ENCODE peak calls at places on chromosomes 2 and 18, in ten cellular contexts. One of them, this sample, is unnamed.

GRCh38 chr18:74281011-74281638 is 10.6 kb downstream of the CYB5A start:
- DNase-seq in activated gamma-delta T cell treated with anti-CD3 and anti-CD28 coated beads, Interleukin-2, amount 50 U/mL, for 16 hours: no peak
- DNase-seq in lower lobe of right lung: no peak
- DNase-seq in SK-N-DZ: no peak
- DNase-seq in activated naive CD4-positive, alpha-beta T cell: no peak
- DNase-seq in NCI-H146: peak; percentile 91
- DNase-seq in NCI-H774: no peak
- DNase-seq in RPMI8226: no peak
- DNase-seq in substantia nigra: no peak
- DNase-seq in stimulated activated CD8-positive, alpha-beta memory T cell treated with anti-CD3 and anti-CD28 coated beads, Interleukin-7, amount 100 ng/mL, for 1 hour: no peak
- DNase-seq in this sample: no peak

GRCh38 chr2:186575302-186575701 is 14.6 kb upstream of the ITGAV start:
- DNase-seq in activated gamma-delta T cell treated with anti-CD3 and anti-CD28 coated beads, Interleukin-2, amount 50 U/mL, for 16 hours: no peak
- DNase-seq in lower lobe of right lung: no peak
- DNase-seq in NCI-H146: no peak
- DNase-seq in RPMI8226: peak; percentile 83
- DNase-seq in substantia nigra: no peak
- DNase-seq in stimulated activated CD8-positive, alpha-beta memory T cell treated with anti-CD3 and anti-CD28 coated beads, Interleukin-7, amount 100 ng/mL, for 1 hour: no peak
- DNase-seq in activated naive CD4-positive, alpha-beta T cell: no peak
- DNase-seq in NCI-H774: no peak
- DNase-seq in SK-N-DZ: peak; percentile 62
- DNase-seq in this sample: no peak

GRCh38 chr2:161355985-161356384 is 47.8 kb downstream of the PSMD14 start:
- DNase-seq in RPMI8226: no peak
- DNase-seq in activated gamma-delta T cell treated with anti-CD3 and anti-CD28 coated beads, Interleukin-2, amount 50 U/mL, for 16 hours: no peak
- DNase-seq in substantia nigra: no peak
- DNase-seq in lower lobe of right lung: no peak
- DNase-seq in NCI-H774: no peak
- DNase-seq in stimulated activated CD8-positive, alpha-beta memory T cell treated with anti-CD3 and anti-CD28 coated beads, Interleukin-7, amount 100 ng/mL, for 1 hour: no peak
- DNase-seq in activated naive CD4-positive, alpha-beta T cell: no peak
- DNase-seq in SK-N-DZ: no peak
- DNase-seq in NCI-H146: no peak
- DNase-seq in this sample: no peak

GRCh38 chr2:77228379-77228778 is 293.8 kb downstream of the LRRTM4 start:
- DNase-seq in substantia nigra: no peak
- DNase-seq in activated gamma-delta T cell treated with anti-CD3 and anti-CD28 coated beads, Interleukin-2, amount 50 U/mL, for 16 hours: no peak
- DNase-seq in NCI-H774: no peak
- DNase-seq in stimulated activated CD8-positive, alpha-beta memory T cell treated with anti-CD3 and anti-CD28 coated beads, Interleukin-7, amount 100 ng/mL, for 1 hour: no peak
- DNase-seq in SK-N-DZ: peak; percentile 17
- DNase-seq in NCI-H146: no peak
- DNase-seq in RPMI8226: no peak
- DNase-seq in lower lobe of right lung: no peak
- DNase-seq in activated naive CD4-positive, alpha-beta T cell: no peak
- DNase-seq in this sample: no peak

GRCh38 chr2:26462511-26463251 is 15.2 kb downstream of the OTOF start:
- DNase-seq in SK-N-DZ: peak; percentile 18
- DNase-seq in RPMI8226: peak; percentile 30
- DNase-seq in activated naive CD4-positive, alpha-beta T cell: no peak
- DNase-seq in stimulated activated CD8-positive, alpha-beta memory T cell treated with anti-CD3 and anti-CD28 coated beads, Interleukin-7, amount 100 ng/mL, for 1 hour: no peak
- DNase-seq in substantia nigra: no peak
- DNase-seq in NCI-H146: peak; percentile 29
- DNase-seq in activated gamma-delta T cell treated with anti-CD3 and anti-CD28 coated beads, Interleukin-2, amount 50 U/mL, for 16 hours: no peak
- DNase-seq in NCI-H774: peak; percentile 39
- DNase-seq in lower lobe of right lung: peak; percentile 44
- DNase-seq in this sample: no peak

GRCh38 chr2:134170269-134170668 is 83.6 kb upstream of the MGAT5 start:
- DNase-seq in RPMI8226: no peak
- DNase-seq in activated naive CD4-positive, alpha-beta T cell: no peak
- DNase-seq in NCI-H774: no peak
- DNase-seq in substantia nigra: no peak
- DNase-seq in SK-N-DZ: no peak
- DNase-seq in activated gamma-delta T cell treated with anti-CD3 and anti-CD28 coated beads, Interleukin-2, amount 50 U/mL, for 16 hours: no peak
- DNase-seq in NCI-H146: no peak
- DNase-seq in stimulated activated CD8-positive, alpha-beta memory T cell treated with anti-CD3 and anti-CD28 coated beads, Interleukin-7, amount 100 ng/mL, for 1 hour: no peak
- DNase-seq in lower lobe of right lung: no peak
- DNase-seq in this sample: no peak

GRCh38 chr2:143284087-143284675 is 155.0 kb downstream of the ARHGAP15 start:
- DNase-seq in stimulated activated CD8-positive, alpha-beta memory T cell treated with anti-CD3 and anti-CD28 coated beads, Interleukin-7, amount 100 ng/mL, for 1 hour: no peak
- DNase-seq in lower lobe of right lung: no peak
- DNase-seq in activated naive CD4-positive, alpha-beta T cell: no peak
- DNase-seq in RPMI8226: peak; percentile 57
- DNase-seq in NCI-H146: peak; percentile 2
- DNase-seq in substantia nigra: no peak
- DNase-seq in NCI-H774: no peak
- DNase-seq in SK-N-DZ: peak; percentile 28
- DNase-seq in activated gamma-delta T cell treated with anti-CD3 and anti-CD28 coated beads, Interleukin-2, amount 50 U/mL, for 16 hours: no peak
- DNase-seq in this sample: peak; percentile 70

GRCh38 chr2:69668598-69668997 is 25.1 kb upstream of the AAK1 start:
- DNase-seq in substantia nigra: no peak
- DNase-seq in SK-N-DZ: no peak
- DNase-seq in activated naive CD4-positive, alpha-beta T cell: no peak
- DNase-seq in activated gamma-delta T cell treated with anti-CD3 and anti-CD28 coated beads, Interleukin-2, amount 50 U/mL, for 16 hours: no peak
- DNase-seq in stimulated activated CD8-positive, alpha-beta memory T cell treated with anti-CD3 and anti-CD28 coated beads, Interleukin-7, amount 100 ng/mL, for 1 hour: no peak
- DNase-seq in RPMI8226: no peak
- DNase-seq in lower lobe of right lung: no peak
- DNase-seq in NCI-H146: no peak
- DNase-seq in NCI-H774: no peak
- DNase-seq in this sample: no peak

GRCh38 chr2:220499281-220499680 is 871.9 kb downstream of the SLC4A3 start:
- DNase-seq in NCI-H774: no peak
- DNase-seq in substantia nigra: no peak
- DNase-seq in activated gamma-delta T cell treated with anti-CD3 and anti-CD28 coated beads, Interleukin-2, amount 50 U/mL, for 16 hours: no peak
- DNase-seq in RPMI8226: no peak
- DNase-seq in activated naive CD4-positive, alpha-beta T cell: no peak
- DNase-seq in NCI-H146: peak; percentile 5
- DNase-seq in lower lobe of right lung: no peak
- DNase-seq in stimulated activated CD8-positive, alpha-beta memory T cell treated with anti-CD3 and anti-CD28 coated beads, Interleukin-7, amount 100 ng/mL, for 1 hour: no peak
- DNase-seq in SK-N-DZ: no peak
- DNase-seq in this sample: no peak

GRCh38 chr2:12087175-12087574 is 340.7 kb downstream of the LPIN1 start:
- DNase-seq in activated naive CD4-positive, alpha-beta T cell: no peak
- DNase-seq in NCI-H774: no peak
- DNase-seq in NCI-H146: no peak
- DNase-seq in RPMI8226: no peak
- DNase-seq in lower lobe of right lung: no peak
- DNase-seq in SK-N-DZ: no peak
- DNase-seq in substantia nigra: no peak
- DNase-seq in activated gamma-delta T cell treated with anti-CD3 and anti-CD28 coated beads, Interleukin-2, amount 50 U/mL, for 16 hours: no peak
- DNase-seq in stimulated activated CD8-positive, alpha-beta memory T cell treated with anti-CD3 and anti-CD28 coated beads, Interleukin-7, amount 100 ng/mL, for 1 hour: no peak
- DNase-seq in this sample: peak; percentile 16

GRCh38 chr2:204643326-204643725 is 98.1 kb downstream of the PARD3B start:
- DNase-seq in SK-N-DZ: no peak
- DNase-seq in lower lobe of right lung: no peak
- DNase-seq in stimulated activated CD8-positive, alpha-beta memory T cell treated with anti-CD3 and anti-CD28 coated beads, Interleukin-7, amount 100 ng/mL, for 1 hour: no peak
- DNase-seq in activated naive CD4-positive, alpha-beta T cell: no peak
- DNase-seq in NCI-H146: no peak
- DNase-seq in RPMI8226: no peak
- DNase-seq in substantia nigra: no peak
- DNase-seq in activated gamma-delta T cell treated with anti-CD3 and anti-CD28 coated beads, Interleukin-2, amount 50 U/mL, for 16 hours: no peak
- DNase-seq in NCI-H774: no peak
- DNase-seq in this sample: no peak

GRCh38 chr18:23693849-23694248 is 4.6 kb downstream of the LAMA3 start:
- DNase-seq in activated gamma-delta T cell treated with anti-CD3 and anti-CD28 coated beads, Interleukin-2, amount 50 U/mL, for 16 hours: no peak
- DNase-seq in stimulated activated CD8-positive, alpha-beta memory T cell treated with anti-CD3 and anti-CD28 coated beads, Interleukin-7, amount 100 ng/mL, for 1 hour: no peak
- DNase-seq in substantia nigra: no peak
- DNase-seq in NCI-H146: peak; percentile 20
- DNase-seq in NCI-H774: no peak
- DNase-seq in lower lobe of right lung: no peak
- DNase-seq in RPMI8226: no peak
- DNase-seq in SK-N-DZ: peak; percentile 12
- DNase-seq in activated naive CD4-positive, alpha-beta T cell: no peak
- DNase-seq in this sample: no peak

GRCh38 chr2:152452256-152452973 is 117.4 kb downstream of the FMNL2 start:
- DNase-seq in RPMI8226: no peak
- DNase-seq in SK-N-DZ: no peak
- DNase-seq in substantia nigra: no peak
- DNase-seq in lower lobe of right lung: no peak
- DNase-seq in activated naive CD4-positive, alpha-beta T cell: no peak
- DNase-seq in NCI-H774: no peak
- DNase-seq in stimulated activated CD8-positive, alpha-beta memory T cell treated with anti-CD3 and anti-CD28 coated beads, Interleukin-7, amount 100 ng/mL, for 1 hour: no peak
- DNase-seq in NCI-H146: no peak
- DNase-seq in activated gamma-delta T cell treated with anti-CD3 and anti-CD28 coated beads, Interleukin-2, amount 50 U/mL, for 16 hours: no peak
- DNase-seq in this sample: no peak

GRCh38 chr2:133718688-133719201 is 150.5 kb upstream of the NCKAP5 start:
- DNase-seq in activated naive CD4-positive, alpha-beta T cell: no peak
- DNase-seq in SK-N-DZ: no peak
- DNase-seq in lower lobe of right lung: no peak
- DNase-seq in RPMI8226: no peak
- DNase-seq in activated gamma-delta T cell treated with anti-CD3 and anti-CD28 coated beads, Interleukin-2, amount 50 U/mL, for 16 hours: no peak
- DNase-seq in substantia nigra: no peak
- DNase-seq in NCI-H146: peak; percentile 4
- DNase-seq in NCI-H774: no peak
- DNase-seq in stimulated activated CD8-positive, alpha-beta memory T cell treated with anti-CD3 and anti-CD28 coated beads, Interleukin-7, amount 100 ng/mL, for 1 hour: no peak
- DNase-seq in this sample: no peak

This sample was measured in OCI-LY7.